ENCODE peak calls at places on chromosomes 12 and 14, in six cellular contexts. H is omental fat pad, G is heart right ventricle, B is GM10248, P is endothelial cell, C is Peyer's patch. Z is an unnamed sample.

GRCh38 chr12:127657036-127657435 is 609.9 kb upstream of the TMEM132C start:
- DNase-seq in H (no peak), G (no peak), B (no peak), P (no peak), C (no peak), Z (no peak)

GRCh38 chr12:55652352-55652751 is 15.7 kb downstream of the OR10P1 start:
- DNase-seq in H (no peak), G (no peak), B (no peak), P (no peak), C (no peak), Z (no peak)

GRCh38 chr12:49974231-49974675 is 1.5 kb downstream of the AQP6 start:
- DNase-seq in H (no peak), G (peak), B (no peak), P (peak), C (peak), Z (no peak)

GRCh38 chr14:60862283-60862682 is 118.6 kb downstream of the TRMT5 start:
- DNase-seq in H (no peak), G (no peak), B (no peak), P (no peak), C (no peak), Z (no peak)

GRCh38 chr14:61132336-61132735 is 148.8 kb downstream of the TMEM30B start:
- DNase-seq in H (no peak), G (no peak), B (no peak), P (no peak), C (no peak), Z (no peak)

GRCh38 chr14:67636361-67636919 is 16.7 kb downstream of the ARG2 start:
- DNase-seq in H (no peak), G (no peak), B (peak), P (no peak), C (no peak), Z (no peak)

GRCh38 chr12:108570743-108571603 is 8.6 kb downstream of the ISCU start:
- DNase-seq in H (no peak), G (no peak), B (no peak), P (no peak), C (no peak), Z (no peak)

GRCh38 chr14:53295985-53296582 is 143.0 kb upstream of the DDHD1 start:
- DNase-seq in H (no peak), G (no peak), B (peak), P (peak), C (no peak), Z (peak)

GRCh38 chr12:84910549-84911241 is 1.9 kb downstream of the SLC6A15 start:
- DNase-seq in H (no peak), G (no peak), B (no peak), P (peak), C (no peak), Z (no peak)

GRCh38 chr12:41709463-41710285 is 435.0 kb downstream of the GXYLT1 start:
- DNase-seq in H (no peak), G (no peak), B (no peak), P (no peak), C (no peak), Z (no peak)

GRCh38 chr12:98646165-98646764 is 1.2 kb downstream of the APAF1 start:
- DNase-seq in H (no peak), G (no peak), B (no peak), P (no peak), C (no peak), Z (no peak)

GRCh38 chr14:81990312-81990761 is 456.7 kb upstream of the SEL1L start:
- DNase-seq in H (no peak), G (no peak), B (peak), P (peak), C (no peak), Z (peak)

GRCh38 chr14:74531467-74531866 is 37.9 kb downstream of the ISCA2 start:
- DNase-seq in H (no peak), G (peak), B (no peak), P (no peak), C (no peak), Z (no peak)

GRCh38 chr14:95948608-95949007 is 72.0 kb downstream of the TUNAR start:
- DNase-seq in H (no peak), G (no peak), B (no peak), P (no peak), C (no peak), Z (no peak)

GRCh38 chr14:39276005-39276404 is 42.3 kb downstream of the MIA2 start:
- DNase-seq in H (no peak), G (no peak), B (no peak), P (no peak), C (no peak), Z (no peak)

DNA sequence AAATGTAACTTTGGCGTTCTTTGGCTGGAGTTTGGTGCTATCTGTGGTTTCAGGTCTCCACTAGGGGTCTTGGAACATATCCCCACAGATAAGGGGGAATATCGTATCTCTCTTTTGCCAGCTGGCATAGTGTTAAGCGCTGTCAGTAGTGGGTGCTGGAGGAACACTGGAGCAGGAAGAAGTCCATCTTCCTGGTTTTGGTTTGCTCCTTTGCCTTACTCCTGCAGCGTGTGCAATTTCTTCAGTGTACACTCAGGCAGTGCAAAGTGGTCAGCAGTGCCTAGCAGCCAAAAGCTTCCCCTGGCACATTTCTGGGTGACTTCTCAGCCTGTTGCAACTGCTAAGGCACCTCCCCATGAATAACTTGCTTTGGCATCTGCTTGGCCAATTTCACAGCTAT is 11.7 kb upstream of the RIPK3 start:
- DNase-seq in H (no peak), G (no peak), B (no peak), P (no peak), C (no peak), Z (no peak)
- TF ChIP-seq CTCF in H (no peak), G (no peak), B (no peak), P (no peak), C (no peak), Z (no peak)

DNA sequence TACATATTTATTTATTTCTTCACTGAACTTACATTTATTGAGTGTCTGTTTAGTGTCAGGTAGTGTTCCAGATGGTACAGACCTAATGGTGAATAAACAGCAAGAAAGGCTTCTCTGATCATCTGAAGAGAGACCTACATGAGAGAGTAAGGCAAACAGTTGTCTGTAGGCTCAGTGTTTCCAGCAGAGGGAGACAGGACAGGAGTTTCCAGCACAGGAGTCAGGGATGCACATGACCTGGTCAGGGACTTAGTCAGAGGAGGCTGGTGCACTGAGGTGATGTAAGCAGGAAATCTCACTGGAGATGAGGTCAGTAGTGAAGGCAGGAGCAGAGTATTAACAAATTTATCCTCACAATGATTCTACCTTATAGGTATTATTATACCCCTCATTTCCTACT is 233.2 kb downstream of the MDGA2 start:
- DNase-seq in H (no peak), G (no peak), B (no peak), P (peak), C (no peak), Z (no peak)
- TF ChIP-seq CTCF in H (no peak), G (no peak), B (no peak), P (no peak), C (no peak), Z (no peak)

GRCh38 chr12:118608770-118609344 is 232.5 kb downstream of the SUDS3 start:
- DNase-seq in H (no peak), G (no peak), B (no peak), P (no peak), C (no peak), Z (no peak)
- TF ChIP-seq CTCF in H (no peak), G (no peak), B (no peak), P (no peak), C (no peak), Z (no peak)

GRCh38 chr14:33906968-33907367 is 43.9 kb downstream of the EGLN3 start:
- DNase-seq in H (no peak), G (no peak), B (no peak), P (no peak), C (no peak), Z (no peak)

GRCh38 chr14:33911046-33911445 is 39.8 kb downstream of the EGLN3 start:
- DNase-seq in H (no peak), G (no peak), B (no peak), P (no peak), C (no peak), Z (no peak)

GRCh38 chr14:33909380-33910084 is 41.3 kb downstream of the EGLN3 start:
- DNase-seq in H (no peak), G (no peak), B (no peak), P (no peak), C (no peak), Z (no peak)

GRCh38 chr14:33904609-33905008 is 46.3 kb downstream of the EGLN3 start:
- DNase-seq in H (no peak), G (no peak), B (no peak), P (no peak), C (no peak), Z (no peak)

GRCh38 chr14:33908540-33909223 is 42.2 kb downstream of the EGLN3 start:
- DNase-seq in H (no peak), G (no peak), B (no peak), P (no peak), C (no peak), Z (no peak)
- TF ChIP-seq CTCF in H (no peak), G (no peak), B (no peak), P (no peak), C (no peak), Z (no peak)

DNA sequence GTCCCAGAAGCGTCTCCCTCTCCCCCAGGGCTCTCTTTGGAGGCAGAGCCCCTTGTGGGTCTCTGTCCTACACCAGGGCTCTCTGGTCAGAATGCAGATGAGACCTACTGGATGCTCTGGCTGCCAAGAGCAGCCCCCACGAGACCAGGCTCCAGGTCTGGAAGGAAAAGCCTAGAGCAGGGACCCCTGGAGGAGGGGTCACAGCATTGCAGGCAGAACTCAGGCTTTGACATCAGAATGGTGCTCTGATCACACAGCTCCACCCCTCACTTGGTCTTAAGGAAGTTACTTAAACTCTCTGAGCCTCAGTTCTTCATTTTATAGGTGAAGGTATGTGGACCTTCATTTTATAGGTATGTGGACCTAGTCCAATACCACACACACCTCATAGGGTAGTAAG is 83.1 kb downstream of the ARL6IP4 start:
- DNase-seq in H (no peak), G (no peak), B (peak), P (peak), C (no peak), Z (no peak)
- TF ChIP-seq CTCF in H (no peak), G (peak), B (peak), P (peak), C (no peak), Z (peak)

DNA sequence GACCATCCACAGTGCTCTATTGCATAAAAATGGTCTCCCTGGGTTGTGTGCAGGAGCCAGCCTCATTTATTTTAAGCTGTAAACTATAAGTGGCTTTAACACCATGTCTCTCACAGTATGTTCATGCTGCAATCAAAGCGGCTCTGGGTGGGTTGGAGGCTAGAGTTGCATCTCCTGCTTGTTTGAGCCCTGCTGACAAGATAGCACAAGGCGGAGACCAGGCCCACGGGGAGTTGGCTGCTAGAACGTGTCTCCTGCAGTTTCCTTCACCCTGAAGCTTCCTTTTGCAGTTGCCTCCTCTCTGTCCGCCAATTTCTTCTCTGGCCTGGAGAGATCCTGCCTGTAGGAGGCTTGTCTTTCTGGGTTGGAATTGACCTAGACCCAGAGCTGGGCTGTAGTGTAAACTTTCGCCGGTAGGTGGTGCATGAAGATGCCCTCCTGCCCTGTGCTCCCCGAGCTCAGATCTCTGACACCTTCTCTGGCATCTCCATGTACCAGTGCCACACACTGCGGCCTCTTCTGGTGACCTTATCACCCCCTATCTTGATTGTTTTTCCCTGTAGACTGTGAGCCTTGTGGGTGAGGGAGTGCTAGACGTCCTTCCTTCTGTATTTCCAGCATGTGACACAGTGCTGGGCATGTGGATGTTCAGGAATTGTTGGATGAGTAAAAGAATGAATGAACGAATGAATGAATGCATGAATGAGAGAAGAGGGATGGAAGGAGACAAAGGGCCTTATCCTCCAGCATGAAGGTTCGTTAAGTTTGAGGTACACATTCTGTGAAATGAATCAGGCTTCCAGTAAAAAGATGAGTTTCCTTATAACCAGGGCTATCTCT is 10.4 kb downstream of the OTUB2 start:
- DNase-seq in H (peak), G (peak), B (peak), P (peak), C (peak), Z (peak)
- TF ChIP-seq CTCF in H (peak), G (peak), B (peak), P (peak), C (peak), Z (peak)

GRCh38 chr12:124716208-124717141 is 147.2 kb downstream of the SCARB1 start:
- DNase-seq in H (no peak), G (no peak), B (no peak), P (no peak), C (no peak), Z (no peak)
- TF ChIP-seq CTCF in H (no peak), G (no peak), B (no peak), P (no peak), C (no peak), Z (no peak)

Z was measured in GM13977.